ENCODE peak calls at places on chromosomes 7 and 10, in seven cellular contexts. R is RWPE1, L is left ventricle myocardium inferior, V is PC-3, A is NCI-H2029 treated with DMSO at 0.1 percent for 48 hours, F is T follicular helper cell, W is ecto neural progenitor cell. Y is an unnamed sample.

GRCh38 chr10:34916368-34916767 is 101.3 kb upstream of the PARD3 start:
- DNase-seq in R (peak), L (no peak), V (peak), A (no peak), F (no peak), W (no peak), Y (peak)

GRCh38 chr7:18308938-18309337 is 186.6 kb upstream of the HDAC9 start:
- DNase-seq in R (no peak), L (no peak), V (no peak), A (no peak), F (no peak), W (no peak), Y (no peak)

GRCh38 chr10:51564896-51565505 is 134.4 kb downstream of the CSTF2T start:
- DNase-seq in R (no peak), L (no peak), V (no peak), A (no peak), F (no peak), W (no peak), Y (no peak)

GRCh38 chr7:82595176-82595575 is 151.6 kb upstream of the CACNA2D1 start:
- DNase-seq in R (no peak), L (no peak), V (no peak), A (peak), F (no peak), W (no peak), Y (no peak)

GRCh38 chr7:128833939-128834310 is 3.7 kb downstream of the FLNC start:
- DNase-seq in R (no peak), L (no peak), V (peak), A (no peak), F (no peak), W (no peak), Y (peak)

GRCh38 chr7:76380623-76380966 is 21.8 kb upstream of the YWHAG start:
- DNase-seq in R (no peak), L (no peak), V (no peak), A (no peak), F (no peak), W (no peak), Y (no peak)

GRCh38 chr7:45217358-45217757 is 59.8 kb downstream of the RAMP3 start:
- DNase-seq in R (peak), L (no peak), V (peak), A (no peak), F (no peak), W (peak), Y (peak)

GRCh38 chr10:30070001-30070759 is 10.8 kb upstream of the JCAD start:
- DNase-seq in R (no peak), L (no peak), V (no peak), A (no peak), F (no peak), W (no peak), Y (no peak)

GRCh38 chr7:136947347-136947746 is 78.9 kb downstream of the CHRM2 start:
- DNase-seq in R (no peak), L (no peak), V (peak), A (no peak), F (no peak), W (no peak), Y (no peak)

GRCh38 chr7:21767300-21767900 is 178.3 kb downstream of the CDCA7L start:
- DNase-seq in R (peak), L (no peak), V (peak), A (no peak), F (no peak), W (peak), Y (peak)

GRCh38 chr10:116521424-116522305 is 24.1 kb upstream of the PNLIP start:
- DNase-seq in R (peak), L (no peak), V (peak), A (peak), F (no peak), W (no peak), Y (no peak)

GRCh38 chr10:23461557-23461956 is 22.7 kb downstream of the OTUD1 start:
- DNase-seq in R (no peak), L (no peak), V (no peak), A (no peak), F (no peak), W (peak), Y (no peak)

GRCh38 chr7:94452257-94452656 is 57.4 kb upstream of the CASD1 start:
- DNase-seq in R (no peak), L (no peak), V (no peak), A (peak), F (no peak), W (no peak), Y (no peak)

GRCh38 chr7:157429680-157430224 is 92.9 kb downstream of the DNAJB6 start:
- DNase-seq in R (no peak), L (no peak), V (no peak), A (no peak), F (no peak), W (no peak), Y (no peak)

GRCh38 chr10:119608316-119609155 is 11.8 kb upstream of the TIAL1 start:
- DNase-seq in R (peak), L (peak), V (peak), A (no peak), F (no peak), W (peak), Y (no peak)

Y was measured in H54.